ENCODE peak calls at places on chromosomes 12 and 14, in six cellular contexts. Y is sigmoid colon, A is fibroblast of pulmonary artery, Z is GM10248, E is astrocyte of the spinal cord, G is Peyer's patch. F is an unnamed sample.

GRCh38 chr14:59374048-59374447 is 91.1 kb downstream of the GPR135 start:
- DNase-seq in Y (no peak), A (no peak), Z (no peak), E (no peak), G (no peak), F (no peak)

GRCh38 chr14:96100171-96101064 is 61.3 kb downstream of the C14orf132 start:
- DNase-seq in Y (peak; percentile 87), A (peak; percentile 86), Z (peak; percentile 79), E (peak; percentile 61), G (peak; percentile 80), F (peak; percentile 86)

GRCh38 chr14:50725761-50726160 is 57.7 kb upstream of the SAV1 start:
- DNase-seq in Y (no peak), A (no peak), Z (no peak), E (no peak), G (no peak), F (no peak)

GRCh38 chr12:133234971-133235370 is 706 bp downstream of the ANHX start:
- DNase-seq in Y (no peak), A (no peak), Z (no peak), E (no peak), G (no peak), F (no peak)

GRCh38 chr12:131716282-131716681 is 5.4 kb downstream of the SFSWAP start:
- DNase-seq in Y (no peak), A (no peak), Z (no peak), E (no peak), G (no peak), F (no peak)

GRCh38 chr12:561908-562593 is 101.2 kb downstream of the NINJ2 start:
- DNase-seq in Y (peak; percentile 85), A (no peak), Z (no peak), E (no peak), G (no peak), F (no peak)

GRCh38 chr12:97899956-97900355 is 437.4 kb downstream of the RMST start:
- DNase-seq in Y (no peak), A (no peak), Z (no peak), E (no peak), G (no peak), F (no peak)

GRCh38 chr14:47365248-47365647 is 310.2 kb downstream of the MDGA2 start:
- DNase-seq in Y (no peak), A (no peak), Z (no peak), E (no peak), G (no peak), F (no peak)

GRCh38 chr14:36293824-36294223 is 26.6 kb downstream of the MBIP start:
- DNase-seq in Y (no peak), A (peak; percentile 80), Z (no peak), E (no peak), G (no peak), F (no peak)

GRCh38 chr14:102654298-102654697 is 61.8 kb downstream of the RCOR1 start:
- DNase-seq in Y (no peak), A (no peak), Z (no peak), E (no peak), G (no peak), F (no peak)

GRCh38 chr14:50823051-50823762 is 7.8 kb downstream of the NIN start:
- DNase-seq in Y (no peak), A (no peak), Z (no peak), E (no peak), G (no peak), F (no peak)

GRCh38 chr12:123022205-123022604 is 41.7 kb downstream of the ARL6IP4 start:
- DNase-seq in Y (no peak), A (no peak), Z (no peak), E (no peak), G (peak; percentile 24), F (no peak)

GRCh38 chr14:64584185-64584584 is 34.4 kb downstream of the PPP1R36 start:
- DNase-seq in Y (no peak), A (no peak), Z (no peak), E (no peak), G (no peak), F (no peak)

GRCh38 chr12:66647034-66647691 is 31.7 kb downstream of the GRIP1 start:
- DNase-seq in Y (no peak), A (peak; percentile 68), Z (no peak), E (peak; percentile 98), G (no peak), F (no peak)

GRCh38 chr12:67043771-67044170 is 225.4 kb upstream of the CAND1 start:
- DNase-seq in Y (no peak), A (no peak), Z (no peak), E (no peak), G (no peak), F (no peak)

GRCh38 chr12:105897311-105897725 is 241.4 kb downstream of the NUAK1 start:
- DNase-seq in Y (no peak), A (no peak), Z (no peak), E (no peak), G (no peak), F (no peak)

GRCh38 chr12:532908-533565 is 73.3 kb downstream of the B4GALNT3 start:
- DNase-seq in Y (no peak), A (no peak), Z (no peak), E (no peak), G (no peak), F (no peak)

GRCh38 chr14:101755591-101756324 is 5.8 kb upstream of the PPP2R5C start:
- DNase-seq in Y (no peak), A (no peak), Z (no peak), E (no peak), G (no peak), F (no peak)

GRCh38 chr12:117603316-117604113 is 242.1 kb upstream of the NOS1 start:
- DNase-seq in Y (no peak), A (no peak), Z (no peak), E (no peak), G (no peak), F (no peak)

GRCh38 chr14:54572316-54572715 is 5.4 kb downstream of the SAMD4A start:
- DNase-seq in Y (no peak), A (peak; percentile 54), Z (no peak), E (no peak), G (no peak), F (no peak)

GRCh38 chr14:101004954-101005353 is 101.4 kb upstream of the RTL1 start:
- DNase-seq in Y (peak; percentile 63), A (peak; percentile 40), Z (no peak), E (peak; percentile 71), G (no peak), F (no peak)

GRCh38 chr12:42296503-42297109 is 29.3 kb downstream of the ZCRB1 start:
- DNase-seq in Y (no peak), A (peak; percentile 20), Z (no peak), E (peak; percentile 29), G (no peak), F (no peak)

GRCh38 chr12:112848972-112849371 is 57.4 kb downstream of the RPH3A start:
- DNase-seq in Y (no peak), A (no peak), Z (no peak), E (no peak), G (no peak), F (no peak)

GRCh38 chr12:6821674-6822433 is at the start of gene GPR162:
- DNase-seq in Y (peak; percentile 88), A (peak; percentile 63), Z (no peak), E (peak; percentile 60), G (peak; percentile 54), F (peak; percentile 85)

GRCh38 chr14:73661872-73662271 is 17.1 kb downstream of the DNAL1 start:
- DNase-seq in Y (no peak), A (no peak), Z (no peak), E (peak; percentile 17), G (no peak), F (no peak)

GRCh38 chr14:90760591-90761316 is 55.5 kb downstream of the TTC7B start:
- DNase-seq in Y (no peak), A (peak; percentile 71), Z (no peak), E (peak; percentile 37), G (no peak), F (no peak)
- TF ChIP-seq CTCF in Y (peak; percentile 41), A (peak; percentile 74), Z (peak; percentile 35), E (peak; percentile 72), G (peak; percentile 64), F (peak; percentile 58)

GRCh38 chr14:20823859-20824258 is 21.2 kb upstream of the RNASE1 start:
- DNase-seq in Y (no peak), A (no peak), Z (no peak), E (no peak), G (no peak), F (no peak)

GRCh38 chr14:20820063-20820904 is 17.6 kb upstream of the RNASE1 start:
- DNase-seq in Y (no peak), A (no peak), Z (no peak), E (no peak), G (no peak), F (no peak)

DNA sequence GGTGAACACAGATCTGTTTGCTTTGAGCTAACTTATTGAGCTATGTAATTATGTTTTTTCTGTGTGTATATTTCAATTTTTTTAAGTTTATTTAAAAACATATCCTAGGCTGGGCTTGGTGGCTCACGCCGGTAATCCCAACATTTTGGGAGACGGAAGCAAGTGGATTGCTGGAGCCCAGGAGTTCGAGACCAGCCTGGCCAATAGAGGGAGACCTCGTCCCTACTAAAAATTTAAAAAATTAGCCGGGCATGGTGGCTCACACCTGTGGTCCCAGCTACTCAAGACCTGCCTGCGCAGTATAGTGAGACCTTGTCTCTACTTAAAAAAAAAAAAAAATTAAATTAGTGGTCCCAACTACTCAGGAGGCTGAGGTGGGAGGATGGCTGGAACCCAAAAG is 16.2 kb upstream of the RNASE1 start:
- DNase-seq in Y (no peak), A (no peak), Z (no peak), E (no peak), G (no peak), F (no peak)
- TF ChIP-seq CTCF in Y (no peak), A (no peak), Z (no peak), E (no peak), G (peak; percentile 28), F (no peak)

GRCh38 chr12:49060237-49061156 is at the start of gene KMT2D:
- DNase-seq in Y (peak; percentile 96), A (peak; percentile 97), Z (peak; percentile 92), E (peak; percentile 97), G (peak; percentile 94), F (peak; percentile 91)
- TF ChIP-seq CTCF in Y (peak; percentile 46), A (peak; percentile 6), Z (no peak), E (peak; percentile 26), G (peak; percentile 82), F (no peak)

GRCh38 chr12:48080285-48080684 is 25.6 kb downstream of the SENP1 start:
- DNase-seq in Y (no peak), A (no peak), Z (no peak), E (no peak), G (no peak), F (no peak)

GRCh38 chr12:48086327-48086726 is 19.6 kb downstream of the SENP1 start:
- DNase-seq in Y (no peak), A (no peak), Z (no peak), E (no peak), G (no peak), F (no peak)

GRCh38 chr12:48084841-48085460 is 20.9 kb downstream of the SENP1 start:
- DNase-seq in Y (no peak), A (no peak), Z (peak; percentile 32), E (no peak), G (no peak), F (no peak)

GRCh38 chr12:48080821-48081220 is 25.1 kb downstream of the SENP1 start:
- DNase-seq in Y (no peak), A (no peak), Z (no peak), E (no peak), G (no peak), F (no peak)

DNA sequence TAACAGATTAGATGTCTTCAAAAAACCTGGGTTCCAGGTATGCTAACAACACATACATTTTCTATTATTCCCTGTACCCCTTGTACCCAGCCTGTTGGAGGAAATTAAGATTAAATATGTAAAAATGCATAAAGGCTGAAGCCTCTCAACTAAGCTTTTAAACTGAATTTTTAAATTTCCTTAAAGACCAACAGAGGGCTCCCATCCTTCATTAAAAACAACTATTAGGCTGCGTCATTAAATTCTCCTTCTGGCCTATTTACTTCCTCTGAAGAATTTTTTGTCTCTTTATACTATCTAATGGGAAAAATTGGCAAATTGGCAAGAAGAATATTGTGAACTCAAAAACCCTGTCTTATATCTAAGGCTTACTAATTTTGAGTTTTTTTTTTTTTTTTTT is 21.8 kb downstream of the SENP1 start:
- DNase-seq in Y (no peak), A (peak; percentile 43), Z (no peak), E (peak; percentile 17), G (no peak), F (no peak)
- TF ChIP-seq CTCF in Y (peak; percentile 30), A (peak; percentile 17), Z (no peak), E (no peak), G (peak; percentile 34), F (no peak)

F was measured in nephron progenitor cell.